ENCODE peak calls at places on chromosomes 7 and 10, in ten cellular contexts. F is IMR-90; X is fibroblast of mammary gland; Z is NCI-H226; N is mucosa of descending colon; M is CD4-positive, alpha-beta T cell; Y is neural crest cell; A is hippocampal formation; W is psoas muscle; S is DMS153. B is an unnamed sample.

GRCh38 chr10:120077707-120078492 is 185.4 kb downstream of the SEC23IP start:
- DNase-seq in F (no peak), X (no peak), Z (no peak), N (no peak), M (no peak), Y (no peak), A (no peak), W (no peak), S (peak), B (no peak)

GRCh38 chr10:91185239-91185875 is 35.1 kb upstream of the PCGF5 start:
- DNase-seq in F (peak), X (peak), Z (peak), N (no peak), M (no peak), Y (no peak), A (no peak), W (peak), S (no peak), B (no peak)

GRCh38 chr7:1664711-1665591 is 5.1 kb upstream of the ELFN1 start:
- DNase-seq in F (peak), X (peak), Z (peak), N (peak), M (peak), Y (peak), A (no peak), W (peak), S (no peak), B (peak)

GRCh38 chr10:74991435-74991834 is 120.0 kb upstream of the SAMD8 start:
- DNase-seq in F (no peak), X (no peak), Z (peak), N (no peak), M (no peak), Y (no peak), A (no peak), W (no peak), S (no peak), B (no peak)

GRCh38 chr10:79346012-79346340 is 1.3 kb upstream of the PPIF start:
- DNase-seq in F (no peak), X (no peak), Z (no peak), N (no peak), M (no peak), Y (no peak), A (no peak), W (no peak), S (no peak), B (no peak)

GRCh38 chr7:63080831-63081230 is 917.8 kb upstream of the ZNF722 start:
- DNase-seq in F (no peak), X (no peak), Z (no peak), N (no peak), M (no peak), Y (no peak), A (no peak), W (no peak), S (no peak), B (no peak)

GRCh38 chr10:132877473-132877872 is 64.9 kb downstream of the CFAP46 start:
- DNase-seq in F (no peak), X (no peak), Z (no peak), N (no peak), M (no peak), Y (no peak), A (no peak), W (peak), S (no peak), B (no peak)

GRCh38 chr10:132411561-132412253 is 14.7 kb downstream of the PWWP2B start:
- DNase-seq in F (peak), X (peak), Z (no peak), N (peak), M (no peak), Y (no peak), A (no peak), W (no peak), S (no peak), B (no peak)

GRCh38 chr7:131745645-131746248 is 189.3 kb upstream of the PODXL start:
- DNase-seq in F (peak), X (peak), Z (peak), N (no peak), M (no peak), Y (peak), A (no peak), W (no peak), S (no peak), B (no peak)

GRCh38 chr10:48656928-48657327 is 27.7 kb upstream of the WDFY4 start:
- DNase-seq in F (no peak), X (no peak), Z (no peak), N (no peak), M (no peak), Y (no peak), A (no peak), W (no peak), S (no peak), B (no peak)

GRCh38 chr10:113957013-113957412 is 86.7 kb upstream of the ADRB1 start:
- DNase-seq in F (peak), X (peak), Z (peak), N (no peak), M (no peak), Y (no peak), A (peak), W (no peak), S (no peak), B (no peak)

GRCh38 chr7:101947899-101948298 is 130.5 kb downstream of the CUX1 start:
- DNase-seq in F (no peak), X (no peak), Z (no peak), N (no peak), M (no peak), Y (no peak), A (no peak), W (peak), S (peak), B (peak)

GRCh38 chr7:1169409-1170368 is 9.7 kb upstream of the ZFAND2A start:
- DNase-seq in F (no peak), X (peak), Z (no peak), N (no peak), M (peak), Y (peak), A (no peak), W (peak), S (no peak), B (peak)

GRCh38 chr7:28685291-28685659 is 272.9 kb downstream of the TRIL start:
- DNase-seq in F (no peak), X (no peak), Z (no peak), N (no peak), M (no peak), Y (no peak), A (no peak), W (no peak), S (no peak), B (peak)

GRCh38 chr7:152869041-152869676 is 109.6 kb downstream of the ACTR3B start:
- DNase-seq in F (no peak), X (no peak), Z (no peak), N (no peak), M (no peak), Y (no peak), A (no peak), W (no peak), S (no peak), B (no peak)

GRCh38 chr7:101410743-101411476 is 48.2 kb downstream of the COL26A1 start:
- DNase-seq in F (no peak), X (peak), Z (no peak), N (no peak), M (peak), Y (peak), A (no peak), W (no peak), S (no peak), B (no peak)

GRCh38 chr7:18997477-18998130 is 119.8 kb downstream of the TWIST1 start:
- DNase-seq in F (no peak), X (no peak), Z (no peak), N (no peak), M (no peak), Y (no peak), A (no peak), W (no peak), S (no peak), B (no peak)

GRCh38 chr7:118372530-118372929 is 148.0 kb downstream of the ANKRD7 start:
- DNase-seq in F (no peak), X (peak), Z (peak), N (no peak), M (no peak), Y (no peak), A (no peak), W (no peak), S (no peak), B (no peak)

GRCh38 chr7:132218876-132219275 is 357.4 kb downstream of the PLXNA4 start:
- DNase-seq in F (no peak), X (no peak), Z (no peak), N (no peak), M (no peak), Y (no peak), A (no peak), W (no peak), S (no peak), B (no peak)

GRCh38 chr10:127041561-127041960 is 136.3 kb downstream of the DOCK1 start:
- DNase-seq in F (peak), X (peak), Z (peak), N (no peak), M (no peak), Y (no peak), A (no peak), W (no peak), S (no peak), B (no peak)

GRCh38 chr7:149860821-149861727 is 12.7 kb upstream of the ATP6V0E2 start:
- DNase-seq in F (no peak), X (no peak), Z (no peak), N (no peak), M (no peak), Y (no peak), A (no peak), W (no peak), S (no peak), B (no peak)

GRCh38 chr7:100013328-100013676 is 2.1 kb upstream of the ZKSCAN1 start:
- DNase-seq in F (no peak), X (no peak), Z (no peak), N (no peak), M (no peak), Y (no peak), A (no peak), W (no peak), S (peak), B (no peak)

GRCh38 chr7:149772236-149772820 is 1.1 kb downstream of the ZNF467 start:
- DNase-seq in F (no peak), X (no peak), Z (no peak), N (peak), M (peak), Y (no peak), A (no peak), W (no peak), S (no peak), B (no peak)

GRCh38 chr10:6558272-6558671 is 21.8 kb downstream of the PRKCQ start:
- DNase-seq in F (no peak), X (no peak), Z (no peak), N (no peak), M (no peak), Y (no peak), A (no peak), W (no peak), S (no peak), B (no peak)

GRCh38 chr10:71868192-71868697 is 17.2 kb upstream of the PSAP start:
- DNase-seq in F (peak), X (peak), Z (no peak), N (peak), M (no peak), Y (no peak), A (no peak), W (peak), S (no peak), B (peak)

GRCh38 chr7:72030994-72031667 is 381.0 kb downstream of the CALN1 start:
- DNase-seq in F (no peak), X (no peak), Z (no peak), N (no peak), M (no peak), Y (no peak), A (no peak), W (no peak), S (no peak), B (no peak)

GRCh38 chr10:58590152-58590551 is 77.5 kb downstream of the BICC1 start:
- DNase-seq in F (peak), X (peak), Z (peak), N (no peak), M (no peak), Y (no peak), A (no peak), W (no peak), S (no peak), B (peak)

GRCh38 chr10:109966961-109967738 is 40.6 kb upstream of the ADD3 start:
- DNase-seq in F (peak), X (peak), Z (no peak), N (no peak), M (no peak), Y (peak), A (no peak), W (no peak), S (no peak), B (no peak)

B was measured in tibial artery.